ENCODE peak calls at places on chromosome 6, in six cellular contexts. One of them, this sample, is unnamed.

GRCh38 chr6:73866305-73866704 is 170.3 kb downstream of the CD109 start:
- DNase-seq in H9: no peak
- DNase-seq in H1: no peak
- DNase-seq in trophoblast cell: no peak
- DNase-seq in IMR-90: no peak
- DNase-seq in mesenchymal stem cell: no peak
- DNase-seq in this sample: no peak

GRCh38 chr6:30740993-30741784 is 1.3 kb downstream of the FLOT1 start:
- DNase-seq in H1: no peak
- DNase-seq in H9: no peak
- DNase-seq in mesenchymal stem cell: peak
- DNase-seq in IMR-90: peak
- DNase-seq in trophoblast cell: no peak
- DNase-seq in this sample: no peak

GRCh38 chr6:151313060-151313459 is 73.3 kb downstream of the AKAP12 start:
- DNase-seq in IMR-90: no peak
- DNase-seq in mesenchymal stem cell: no peak
- DNase-seq in H9: peak
- DNase-seq in H1: peak
- DNase-seq in trophoblast cell: no peak
- DNase-seq in this sample: no peak

GRCh38 chr6:122068291-122068769 is 331.1 kb upstream of the HSF2 start:
- DNase-seq in mesenchymal stem cell: peak
- DNase-seq in H1: no peak
- DNase-seq in IMR-90: no peak
- DNase-seq in trophoblast cell: no peak
- DNase-seq in H9: no peak
- DNase-seq in this sample: no peak

GRCh38 chr6:57013501-57013900 is 33.0 kb upstream of the KIAA1586 start:
- DNase-seq in H9: no peak
- DNase-seq in mesenchymal stem cell: peak
- DNase-seq in H1: no peak
- DNase-seq in IMR-90: peak
- DNase-seq in trophoblast cell: peak
- DNase-seq in this sample: no peak

GRCh38 chr6:55047433-55048044 is 126.8 kb upstream of the HCRTR2 start:
- DNase-seq in H1: no peak
- DNase-seq in trophoblast cell: peak
- DNase-seq in H9: no peak
- DNase-seq in IMR-90: peak
- DNase-seq in mesenchymal stem cell: no peak
- DNase-seq in this sample: no peak

GRCh38 chr6:52515219-52515960 is 61.5 kb downstream of the TRAM2 start:
- DNase-seq in trophoblast cell: no peak
- DNase-seq in mesenchymal stem cell: peak
- DNase-seq in IMR-90: peak
- DNase-seq in H1: no peak
- DNase-seq in H9: no peak
- DNase-seq in this sample: no peak

GRCh38 chr6:73109659-73110058 is 115.6 kb downstream of the KHDC1L start:
- DNase-seq in H9: no peak
- DNase-seq in trophoblast cell: peak
- DNase-seq in H1: no peak
- DNase-seq in mesenchymal stem cell: no peak
- DNase-seq in IMR-90: no peak
- DNase-seq in this sample: no peak

GRCh38 chr6:118551673-118552063 is 3.6 kb downstream of the PLN start:
- DNase-seq in mesenchymal stem cell: peak
- DNase-seq in H1: no peak
- DNase-seq in trophoblast cell: no peak
- DNase-seq in H9: no peak
- DNase-seq in IMR-90: peak
- DNase-seq in this sample: no peak

GRCh38 chr6:155306958-155307357 is 7.3 kb downstream of the TFB1M start:
- DNase-seq in mesenchymal stem cell: no peak
- DNase-seq in trophoblast cell: no peak
- DNase-seq in IMR-90: no peak
- DNase-seq in H9: no peak
- DNase-seq in H1: no peak
- DNase-seq in this sample: no peak

GRCh38 chr6:66865771-66866170 is 1158.7 kb upstream of the EYS start:
- DNase-seq in H9: no peak
- DNase-seq in trophoblast cell: no peak
- DNase-seq in mesenchymal stem cell: no peak
- DNase-seq in IMR-90: no peak
- DNase-seq in H1: no peak
- DNase-seq in this sample: no peak

GRCh38 chr6:38957426-38957825 is 91.2 kb upstream of the GLP1R start:
- DNase-seq in H9: no peak
- DNase-seq in IMR-90: no peak
- DNase-seq in H1: no peak
- DNase-seq in trophoblast cell: no peak
- DNase-seq in mesenchymal stem cell: no peak
- DNase-seq in this sample: no peak

GRCh38 chr6:80338201-80338836 is 231.8 kb downstream of the BCKDHB start:
- DNase-seq in IMR-90: peak
- DNase-seq in trophoblast cell: peak
- DNase-seq in mesenchymal stem cell: peak
- DNase-seq in H9: peak
- DNase-seq in H1: peak
- DNase-seq in this sample: peak

GRCh38 chr6:43856005-43856765 is 86.2 kb downstream of the VEGFA start:
- DNase-seq in mesenchymal stem cell: peak
- DNase-seq in IMR-90: peak
- DNase-seq in trophoblast cell: peak
- DNase-seq in H9: peak
- DNase-seq in H1: no peak
- DNase-seq in this sample: no peak

GRCh38 chr6:119348308-119349040 is 1.1 kb downstream of the MAN1A1 start:
- DNase-seq in H9: peak
- DNase-seq in IMR-90: peak
- DNase-seq in trophoblast cell: peak
- DNase-seq in H1: peak
- DNase-seq in mesenchymal stem cell: peak
- DNase-seq in this sample: peak

GRCh38 chr6:6401401-6401800 is 80.9 kb upstream of the F13A1 start:
- DNase-seq in H9: no peak
- DNase-seq in mesenchymal stem cell: no peak
- DNase-seq in trophoblast cell: no peak
- DNase-seq in IMR-90: no peak
- DNase-seq in H1: no peak
- DNase-seq in this sample: no peak

GRCh38 chr6:88166901-88167624 is 916 bp upstream of the CNR1 start:
- DNase-seq in H1: peak
- DNase-seq in IMR-90: no peak
- DNase-seq in trophoblast cell: no peak
- DNase-seq in mesenchymal stem cell: no peak
- DNase-seq in H9: peak
- DNase-seq in this sample: peak

GRCh38 chr6:47654255-47654654 is 44.1 kb upstream of the ADGRF4 start:
- DNase-seq in mesenchymal stem cell: no peak
- DNase-seq in H1: no peak
- DNase-seq in H9: no peak
- DNase-seq in trophoblast cell: no peak
- DNase-seq in IMR-90: no peak
- DNase-seq in this sample: no peak

GRCh38 chr6:137873273-137873762 is 6.3 kb downstream of the TNFAIP3 start:
- DNase-seq in H1: no peak
- DNase-seq in mesenchymal stem cell: peak
- DNase-seq in H9: no peak
- DNase-seq in IMR-90: peak
- DNase-seq in trophoblast cell: peak
- DNase-seq in this sample: no peak

GRCh38 chr6:28896505-28897392 is 27.0 kb downstream of the TRIM27 start:
- DNase-seq in H1: peak
- DNase-seq in IMR-90: peak
- DNase-seq in mesenchymal stem cell: peak
- DNase-seq in H9: peak
- DNase-seq in trophoblast cell: peak
- DNase-seq in this sample: peak

GRCh38 chr6:83474309-83474708 is 38.0 kb upstream of the PRSS35 start:
- DNase-seq in H9: no peak
- DNase-seq in H1: no peak
- DNase-seq in mesenchymal stem cell: peak
- DNase-seq in trophoblast cell: no peak
- DNase-seq in IMR-90: peak
- DNase-seq in this sample: no peak

DNA sequence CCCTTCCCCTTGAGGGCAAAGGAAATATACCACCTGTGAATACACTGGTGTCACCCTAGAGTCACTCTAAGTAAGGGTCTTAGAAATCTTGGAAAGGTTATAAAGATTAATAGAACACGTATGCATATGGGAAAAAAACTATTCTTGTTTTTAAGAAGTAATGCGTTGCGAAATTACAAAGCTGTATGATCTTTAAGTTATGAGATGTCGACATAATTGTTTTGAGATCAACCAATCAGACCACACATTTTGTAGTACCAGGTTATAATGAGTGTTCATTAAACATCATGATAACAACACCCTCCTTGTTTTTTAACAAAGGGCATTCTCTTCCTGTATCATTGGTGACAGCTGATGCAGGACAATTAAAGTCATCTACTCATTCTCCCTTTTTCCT is 36.8 kb downstream of the PRDM1 start:
- DNase-seq in H9: no peak
- DNase-seq in mesenchymal stem cell: no peak
- DNase-seq in trophoblast cell: no peak
- DNase-seq in H1: no peak
- DNase-seq in IMR-90: no peak
- DNase-seq in this sample: no peak
- H3K14ac ChIP-seq in H9: no peak
- H3K14ac ChIP-seq in mesenchymal stem cell: no peak
- H3K14ac ChIP-seq in trophoblast cell: no peak
- H3K14ac ChIP-seq in H1: no peak
- H3K14ac ChIP-seq in IMR-90: no peak
- H3K14ac ChIP-seq in this sample: no peak

GRCh38 chr6:98467091-98467490 is 367.3 kb upstream of the POU3F2 start:
- DNase-seq in trophoblast cell: peak
- DNase-seq in H9: no peak
- DNase-seq in mesenchymal stem cell: no peak
- DNase-seq in H1: no peak
- DNase-seq in IMR-90: no peak
- DNase-seq in this sample: no peak
- H3K18ac ChIP-seq in trophoblast cell: no peak
- H3K18ac ChIP-seq in H9: no peak
- H3K18ac ChIP-seq in mesenchymal stem cell: no peak
- H3K18ac ChIP-seq in H1: no peak
- H3K18ac ChIP-seq in IMR-90: no peak
- H3K18ac ChIP-seq in this sample: no peak

GRCh38 chr6:136566007-136566487 is 15.8 kb upstream of the MAP7 start:
- DNase-seq in H1: no peak
- DNase-seq in trophoblast cell: no peak
- DNase-seq in mesenchymal stem cell: no peak
- DNase-seq in IMR-90: no peak
- DNase-seq in H9: no peak
- DNase-seq in this sample: no peak

GRCh38 chr6:136563386-136564152 is 13.3 kb upstream of the MAP7 start:
- DNase-seq in trophoblast cell: no peak
- DNase-seq in H9: no peak
- DNase-seq in H1: no peak
- DNase-seq in IMR-90: no peak
- DNase-seq in mesenchymal stem cell: no peak
- DNase-seq in this sample: no peak

GRCh38 chr6:136562211-136562610 is 12.0 kb upstream of the MAP7 start:
- DNase-seq in trophoblast cell: no peak
- DNase-seq in H1: no peak
- DNase-seq in H9: no peak
- DNase-seq in IMR-90: no peak
- DNase-seq in mesenchymal stem cell: no peak
- DNase-seq in this sample: no peak

GRCh38 chr6:136566851-136567250 is 16.6 kb upstream of the MAP7 start:
- DNase-seq in H9: no peak
- DNase-seq in mesenchymal stem cell: no peak
- DNase-seq in IMR-90: no peak
- DNase-seq in H1: no peak
- DNase-seq in trophoblast cell: no peak
- DNase-seq in this sample: no peak

GRCh38 chr6:136564170-136564569 is 13.9 kb upstream of the MAP7 start:
- DNase-seq in trophoblast cell: no peak
- DNase-seq in H9: no peak
- DNase-seq in mesenchymal stem cell: no peak
- DNase-seq in IMR-90: no peak
- DNase-seq in H1: no peak
- DNase-seq in this sample: no peak
- H3K27ac ChIP-seq in trophoblast cell: no peak
- H3K27ac ChIP-seq in H9: no peak
- H3K27ac ChIP-seq in mesenchymal stem cell: no peak
- H3K27ac ChIP-seq in IMR-90: no peak
- H3K27ac ChIP-seq in H1: no peak
- H3K27ac ChIP-seq in this sample: no peak

GRCh38 chr6:26412954-26413353 is 10.9 kb downstream of the BTN3A1 start:
- DNase-seq in H9: no peak
- DNase-seq in H1: no peak
- DNase-seq in trophoblast cell: no peak
- DNase-seq in IMR-90: no peak
- DNase-seq in mesenchymal stem cell: no peak
- DNase-seq in this sample: no peak
- H3K14ac ChIP-seq in H9: no peak
- H3K14ac ChIP-seq in H1: no peak
- H3K14ac ChIP-seq in trophoblast cell: no peak
- H3K14ac ChIP-seq in IMR-90: no peak
- H3K14ac ChIP-seq in mesenchymal stem cell: no peak
- H3K14ac ChIP-seq in this sample: no peak

DNA sequence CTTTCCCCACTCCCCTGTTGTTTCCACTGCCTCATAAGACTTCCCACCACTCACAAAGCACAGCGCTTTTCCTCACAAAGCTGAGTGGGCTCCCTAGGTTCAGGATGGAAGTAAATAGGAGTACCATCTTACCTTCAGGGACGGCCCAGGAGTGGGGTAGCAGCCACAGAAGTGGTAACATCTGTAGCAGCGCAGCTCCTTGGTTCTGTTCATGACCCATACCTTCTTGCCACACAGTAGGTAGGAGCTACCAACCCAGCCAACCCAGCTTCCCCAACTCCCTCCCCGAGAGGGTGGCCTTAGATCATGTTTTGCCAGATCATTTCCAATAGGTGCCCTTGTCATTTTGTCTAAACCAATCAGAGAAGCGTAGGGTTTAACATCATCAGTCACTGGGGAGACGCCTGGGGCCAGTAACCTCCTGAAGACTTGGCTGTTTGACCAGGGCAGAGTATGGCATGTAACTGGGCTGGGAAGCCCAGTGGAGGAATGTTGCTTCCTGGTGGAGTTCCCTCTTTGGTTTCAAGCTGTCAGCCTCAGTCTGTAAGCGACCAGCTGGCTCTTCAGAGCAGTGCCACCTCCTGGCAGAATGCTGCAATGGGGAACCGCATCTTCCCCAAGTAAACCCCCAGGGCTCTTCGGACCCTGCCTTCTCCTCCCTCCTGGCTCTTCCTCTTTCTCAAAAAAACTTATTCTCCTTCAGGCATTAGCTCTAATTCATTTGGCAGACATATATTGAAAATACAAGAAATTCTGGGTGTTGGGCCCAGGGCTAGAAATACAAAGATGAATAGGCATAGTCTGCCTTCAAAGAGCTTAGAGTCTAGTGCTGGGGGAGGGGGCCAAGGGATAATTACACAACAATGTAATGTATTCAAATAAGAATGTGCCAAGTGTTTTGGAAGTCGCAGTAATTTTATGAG is at the start of gene HLA-DMA:
- DNase-seq in H9: peak
- DNase-seq in IMR-90: peak
- DNase-seq in mesenchymal stem cell: peak
- DNase-seq in H1: peak
- DNase-seq in trophoblast cell: peak
- DNase-seq in this sample: peak
- H3K18ac ChIP-seq in H9: peak
- H3K18ac ChIP-seq in IMR-90: no peak
- H3K18ac ChIP-seq in mesenchymal stem cell: peak
- H3K18ac ChIP-seq in H1: no peak
- H3K18ac ChIP-seq in trophoblast cell: no peak
- H3K18ac ChIP-seq in this sample: no peak